ENCODE peak calls at places on chromosomes 5 and 9, in five cellular contexts. B is caudate nucleus; E is substantia nigra; M is H4; N is stimulated activated CD4-positive, alpha-beta T cell treated with anti-CD3 and anti-CD28 coated beads, Interleukin-1b, Interleukin-23, amount 100 ng/mL, for 4 hours. R is an unnamed sample.

GRCh38 chr5:89308606-89309040 is 425.6 kb upstream of the MEF2C start:
- DNase-seq in B (no peak), E (no peak), N (no peak), M (no peak), R (no peak)

GRCh38 chr5:176803943-176804498 is 6.3 kb upstream of the UNC5A start:
- DNase-seq in B (no peak), M (no peak), N (no peak), E (no peak), R (no peak)

GRCh38 chr5:7534505-7534904 is 138.6 kb downstream of the ADCY2 start:
- DNase-seq in E (no peak), N (no peak), M (no peak), B (no peak), R (no peak)

GRCh38 chr5:51386916-51387853 is 3.9 kb downstream of the ISL1 start:
- DNase-seq in N (no peak), M (no peak), B (no peak), E (no peak), R (no peak)

GRCh38 chr9:116288658-116289057 is 135.1 kb downstream of the PAPPA start:
- DNase-seq in N (no peak), M (peak), E (no peak), B (no peak), R (no peak)

GRCh38 chr5:131550606-131551005 is 84.4 kb downstream of the RAPGEF6 start:
- DNase-seq in M (no peak), B (no peak), E (no peak), N (no peak), R (no peak)

GRCh38 chr9:116661037-116661954 is 25.8 kb upstream of the TRIM32 start:
- DNase-seq in M (peak), E (peak), N (no peak), B (peak), R (no peak)

GRCh38 chr5:17132444-17133083 is 84.9 kb upstream of the BASP1 start:
- DNase-seq in B (no peak), E (no peak), M (no peak), N (no peak), R (no peak)

GRCh38 chr9:74172874-74173273 is 324.3 kb upstream of the RORB start:
- DNase-seq in E (no peak), M (no peak), B (no peak), N (no peak), R (no peak)

GRCh38 chr9:91443321-91443993 is 19.8 kb upstream of the NFIL3 start:
- DNase-seq in N (no peak), E (no peak), B (no peak), M (no peak), R (no peak)

GRCh38 chr5:34555699-34556513 is 100.2 kb upstream of the RAI14 start:
- DNase-seq in E (no peak), B (no peak), N (no peak), M (no peak), R (no peak)

GRCh38 chr5:169299651-169300467 is 1.1 kb downstream of the SLIT3 start:
- DNase-seq in M (no peak), N (no peak), E (no peak), B (no peak), R (no peak)

GRCh38 chr5:108858959-108859358 is 111.3 kb downstream of the FER start:
- DNase-seq in M (no peak), B (no peak), N (no peak), E (no peak), R (no peak)

GRCh38 chr5:1027631-1028441 is 19.2 kb downstream of the NKD2 start:
- DNase-seq in N (no peak), E (no peak), B (no peak), M (no peak), R (no peak)

GRCh38 chr9:109802491-109802890 is 22.5 kb downstream of the PALM2AKAP2 start:
- DNase-seq in M (no peak), E (no peak), B (no peak), N (no peak), R (no peak)

GRCh38 chr5:145697251-145698016 is 137.7 kb downstream of the PRELID2 start:
- DNase-seq in M (peak), B (no peak), E (no peak), N (no peak), R (no peak)

GRCh38 chr5:1919209-1919566 is 36.5 kb upstream of the IRX4 start:
- DNase-seq in B (no peak), N (no peak), E (no peak), M (no peak), R (no peak)

GRCh38 chr9:114745108-114745848 is 60.6 kb downstream of the TNFSF15 start:
- DNase-seq in M (no peak), E (no peak), N (no peak), B (no peak), R (no peak)

GRCh38 chr5:132479073-132479811 is 11.3 kb downstream of the IRF1 start:
- DNase-seq in M (no peak), E (no peak), B (no peak), N (no peak), R (no peak)

GRCh38 chr5:116861097-116861496 is 286.5 kb upstream of the SEMA6A start:
- DNase-seq in M (no peak), B (no peak), N (no peak), E (no peak), R (no peak)

GRCh38 chr9:1837453-1838084 is 177.6 kb upstream of the SMARCA2 start:
- DNase-seq in N (no peak), M (peak), B (no peak), E (no peak), R (no peak)

GRCh38 chr9:136565075-136565721 is 19.4 kb upstream of the NOTCH1 start:
- DNase-seq in N (no peak), E (no peak), M (no peak), B (peak), R (no peak)

GRCh38 chr5:158840193-158840592 is 259.5 kb downstream of the EBF1 start:
- DNase-seq in E (no peak), B (no peak), N (no peak), M (no peak), R (no peak)

R was measured in CD8-positive, alpha-beta memory T cell.